ENCODE peak calls at places on chromosomes 11 and 22, in seven cellular contexts. One of them, this sample, is unnamed.

GRCh38 chr11:43576834-43577521 is 103.6 kb upstream of the HSD17B12 start:
- DNase-seq in body of pancreas: peak
- DNase-seq in ovary: peak
- DNase-seq in endodermal cell: peak
- DNase-seq in brain microvascular endothelial cell: peak
- DNase-seq in kidney epithelial cell: no peak
- DNase-seq in epithelial cell of esophagus: peak
- DNase-seq in this sample: peak

GRCh38 chr22:28882545-28882877 is 861 bp upstream of the ZNRF3 start:
- DNase-seq in body of pancreas: no peak
- DNase-seq in ovary: no peak
- DNase-seq in endodermal cell: no peak
- DNase-seq in brain microvascular endothelial cell: no peak
- DNase-seq in kidney epithelial cell: no peak
- DNase-seq in epithelial cell of esophagus: no peak
- DNase-seq in this sample: no peak

GRCh38 chr22:47168900-47169800 is 406.7 kb downstream of the TBC1D22A start:
- DNase-seq in body of pancreas: peak
- DNase-seq in ovary: peak
- DNase-seq in endodermal cell: peak
- DNase-seq in brain microvascular endothelial cell: no peak
- DNase-seq in kidney epithelial cell: no peak
- DNase-seq in epithelial cell of esophagus: no peak
- DNase-seq in this sample: no peak

GRCh38 chr11:10604340-10604748 is 35.9 kb upstream of the LYVE1 start:
- DNase-seq in body of pancreas: no peak
- DNase-seq in ovary: peak
- DNase-seq in endodermal cell: no peak
- DNase-seq in brain microvascular endothelial cell: no peak
- DNase-seq in kidney epithelial cell: no peak
- DNase-seq in epithelial cell of esophagus: peak
- DNase-seq in this sample: no peak

GRCh38 chr11:2737876-2738275 is 38.1 kb upstream of the KCNQ1OT1 start:
- DNase-seq in body of pancreas: no peak
- DNase-seq in ovary: no peak
- DNase-seq in endodermal cell: no peak
- DNase-seq in brain microvascular endothelial cell: no peak
- DNase-seq in kidney epithelial cell: no peak
- DNase-seq in epithelial cell of esophagus: no peak
- DNase-seq in this sample: no peak

GRCh38 chr11:117299351-117300300 is 8.5 kb downstream of the BACE1-AS start:
- DNase-seq in body of pancreas: peak
- DNase-seq in ovary: peak
- DNase-seq in endodermal cell: peak
- DNase-seq in brain microvascular endothelial cell: no peak
- DNase-seq in kidney epithelial cell: no peak
- DNase-seq in epithelial cell of esophagus: no peak
- DNase-seq in this sample: no peak

GRCh38 chr11:62360685-62361084 is 23.4 kb downstream of the ASRGL1 start:
- DNase-seq in body of pancreas: no peak
- DNase-seq in ovary: no peak
- DNase-seq in endodermal cell: no peak
- DNase-seq in brain microvascular endothelial cell: no peak
- DNase-seq in kidney epithelial cell: no peak
- DNase-seq in epithelial cell of esophagus: no peak
- DNase-seq in this sample: no peak

GRCh38 chr22:28015056-28015445 is 96.0 kb upstream of the PITPNB start:
- DNase-seq in body of pancreas: no peak
- DNase-seq in ovary: peak
- DNase-seq in endodermal cell: no peak
- DNase-seq in brain microvascular endothelial cell: no peak
- DNase-seq in kidney epithelial cell: no peak
- DNase-seq in epithelial cell of esophagus: no peak
- DNase-seq in this sample: no peak

GRCh38 chr22:47165998-47166397 is 403.5 kb downstream of the TBC1D22A start:
- DNase-seq in body of pancreas: no peak
- DNase-seq in ovary: no peak
- DNase-seq in endodermal cell: peak
- DNase-seq in brain microvascular endothelial cell: no peak
- DNase-seq in kidney epithelial cell: no peak
- DNase-seq in epithelial cell of esophagus: no peak
- DNase-seq in this sample: no peak

GRCh38 chr11:61728066-61728939 is 24.1 kb upstream of the MYRF start:
- DNase-seq in body of pancreas: no peak
- DNase-seq in ovary: no peak
- DNase-seq in endodermal cell: no peak
- DNase-seq in brain microvascular endothelial cell: no peak
- DNase-seq in kidney epithelial cell: no peak
- DNase-seq in epithelial cell of esophagus: no peak
- DNase-seq in this sample: no peak

GRCh38 chr11:3050386-3051325 is 6.6 kb downstream of the CARS1 start:
- DNase-seq in body of pancreas: no peak
- DNase-seq in ovary: no peak
- DNase-seq in endodermal cell: no peak
- DNase-seq in brain microvascular endothelial cell: no peak
- DNase-seq in kidney epithelial cell: no peak
- DNase-seq in epithelial cell of esophagus: no peak
- DNase-seq in this sample: no peak

GRCh38 chr11:6219359-6219758 is 14.0 kb downstream of the C11orf42 start:
- DNase-seq in body of pancreas: no peak
- DNase-seq in ovary: no peak
- DNase-seq in endodermal cell: no peak
- DNase-seq in brain microvascular endothelial cell: peak
- DNase-seq in kidney epithelial cell: peak
- DNase-seq in epithelial cell of esophagus: peak
- DNase-seq in this sample: peak

GRCh38 chr11:11798586-11799438 is 43.0 kb upstream of the USP47 start:
- DNase-seq in body of pancreas: peak
- DNase-seq in ovary: peak
- DNase-seq in endodermal cell: peak
- DNase-seq in brain microvascular endothelial cell: peak
- DNase-seq in kidney epithelial cell: peak
- DNase-seq in epithelial cell of esophagus: peak
- DNase-seq in this sample: peak

GRCh38 chr11:68038718-68039525 is at the start of gene TCIRG1:
- DNase-seq in body of pancreas: peak
- DNase-seq in ovary: peak
- DNase-seq in endodermal cell: peak
- DNase-seq in brain microvascular endothelial cell: peak
- DNase-seq in kidney epithelial cell: no peak
- DNase-seq in epithelial cell of esophagus: peak
- DNase-seq in this sample: no peak

GRCh38 chr22:49627217-49628181 is 200.2 kb downstream of the BRD1 start:
- DNase-seq in body of pancreas: no peak
- DNase-seq in ovary: no peak
- DNase-seq in endodermal cell: peak
- DNase-seq in brain microvascular endothelial cell: no peak
- DNase-seq in kidney epithelial cell: no peak
- DNase-seq in epithelial cell of esophagus: no peak
- DNase-seq in this sample: no peak

GRCh38 chr22:36455571-36456458 is 25.6 kb downstream of the TXN2 start:
- DNase-seq in body of pancreas: peak
- DNase-seq in ovary: no peak
- DNase-seq in endodermal cell: no peak
- DNase-seq in brain microvascular endothelial cell: no peak
- DNase-seq in kidney epithelial cell: no peak
- DNase-seq in epithelial cell of esophagus: no peak
- DNase-seq in this sample: no peak

GRCh38 chr11:73374130-73374529 is 2.1 kb upstream of the RELT start:
- DNase-seq in body of pancreas: no peak
- DNase-seq in ovary: no peak
- DNase-seq in endodermal cell: no peak
- DNase-seq in brain microvascular endothelial cell: no peak
- DNase-seq in kidney epithelial cell: no peak
- DNase-seq in epithelial cell of esophagus: no peak
- DNase-seq in this sample: no peak

GRCh38 chr11:73376168-73376802 is at the start of gene RELT:
- DNase-seq in body of pancreas: peak
- DNase-seq in ovary: peak
- DNase-seq in endodermal cell: peak
- DNase-seq in brain microvascular endothelial cell: peak
- DNase-seq in kidney epithelial cell: peak
- DNase-seq in epithelial cell of esophagus: peak
- DNase-seq in this sample: peak

GRCh38 chr11:73376803-73377629 is 817 bp downstream of the RELT start:
- DNase-seq in body of pancreas: peak
- DNase-seq in ovary: peak
- DNase-seq in endodermal cell: peak
- DNase-seq in brain microvascular endothelial cell: peak
- DNase-seq in kidney epithelial cell: peak
- DNase-seq in epithelial cell of esophagus: peak
- DNase-seq in this sample: no peak

GRCh38 chr11:73372371-73372993 is 3.7 kb upstream of the RELT start:
- DNase-seq in body of pancreas: no peak
- DNase-seq in ovary: no peak
- DNase-seq in endodermal cell: peak
- DNase-seq in brain microvascular endothelial cell: peak
- DNase-seq in kidney epithelial cell: no peak
- DNase-seq in epithelial cell of esophagus: no peak
- DNase-seq in this sample: no peak

GRCh38 chr11:73375830-73376167 is 400 bp upstream of the RELT start:
- DNase-seq in body of pancreas: no peak
- DNase-seq in ovary: no peak
- DNase-seq in endodermal cell: no peak
- DNase-seq in brain microvascular endothelial cell: no peak
- DNase-seq in kidney epithelial cell: no peak
- DNase-seq in epithelial cell of esophagus: no peak
- DNase-seq in this sample: no peak
- H3K4me3 ChIP-seq in body of pancreas: no peak
- H3K4me3 ChIP-seq in ovary: no peak
- H3K4me3 ChIP-seq in endodermal cell: no peak
- H3K4me3 ChIP-seq in brain microvascular endothelial cell: no peak
- H3K4me3 ChIP-seq in kidney epithelial cell: no peak
- H3K4me3 ChIP-seq in epithelial cell of esophagus: peak
- H3K4me3 ChIP-seq in this sample: no peak

GRCh38 chr11:15635501-15635900 is 520.8 kb downstream of the INSC start:
- DNase-seq in body of pancreas: no peak
- DNase-seq in ovary: no peak
- DNase-seq in endodermal cell: no peak
- DNase-seq in brain microvascular endothelial cell: no peak
- DNase-seq in kidney epithelial cell: no peak
- DNase-seq in epithelial cell of esophagus: no peak
- DNase-seq in this sample: no peak

GRCh38 chr11:15627560-15627959 is 512.8 kb downstream of the INSC start:
- DNase-seq in body of pancreas: no peak
- DNase-seq in ovary: no peak
- DNase-seq in endodermal cell: no peak
- DNase-seq in brain microvascular endothelial cell: peak
- DNase-seq in kidney epithelial cell: no peak
- DNase-seq in epithelial cell of esophagus: peak
- DNase-seq in this sample: no peak

GRCh38 chr11:15624701-15625100 is 510.0 kb downstream of the INSC start:
- DNase-seq in body of pancreas: no peak
- DNase-seq in ovary: no peak
- DNase-seq in endodermal cell: no peak
- DNase-seq in brain microvascular endothelial cell: no peak
- DNase-seq in kidney epithelial cell: no peak
- DNase-seq in epithelial cell of esophagus: no peak
- DNase-seq in this sample: no peak

GRCh38 chr11:15625691-15626090 is 511.0 kb downstream of the INSC start:
- DNase-seq in body of pancreas: no peak
- DNase-seq in ovary: no peak
- DNase-seq in endodermal cell: no peak
- DNase-seq in brain microvascular endothelial cell: no peak
- DNase-seq in kidney epithelial cell: no peak
- DNase-seq in epithelial cell of esophagus: no peak
- DNase-seq in this sample: no peak

GRCh38 chr11:15629690-15630321 is 515.1 kb downstream of the INSC start:
- DNase-seq in body of pancreas: peak
- DNase-seq in ovary: no peak
- DNase-seq in endodermal cell: peak
- DNase-seq in brain microvascular endothelial cell: peak
- DNase-seq in kidney epithelial cell: no peak
- DNase-seq in epithelial cell of esophagus: peak
- DNase-seq in this sample: no peak
- TF ChIP-seq CTCF in body of pancreas: peak
- TF ChIP-seq CTCF in ovary: no peak
- TF ChIP-seq CTCF in endodermal cell: peak
- TF ChIP-seq CTCF in brain microvascular endothelial cell: peak
- TF ChIP-seq CTCF in kidney epithelial cell: peak
- TF ChIP-seq CTCF in epithelial cell of esophagus: peak
- TF ChIP-seq CTCF in this sample: no peak

GRCh38 chr11:65560555-65561418 is 2.6 kb upstream of the LTBP3 start:
- DNase-seq in body of pancreas: no peak
- DNase-seq in ovary: peak
- DNase-seq in endodermal cell: peak
- DNase-seq in brain microvascular endothelial cell: peak
- DNase-seq in kidney epithelial cell: no peak
- DNase-seq in epithelial cell of esophagus: no peak
- DNase-seq in this sample: no peak
- H3K4me3 ChIP-seq in body of pancreas: no peak
- H3K4me3 ChIP-seq in ovary: no peak
- H3K4me3 ChIP-seq in endodermal cell: no peak
- H3K4me3 ChIP-seq in brain microvascular endothelial cell: no peak
- H3K4me3 ChIP-seq in kidney epithelial cell: no peak
- H3K4me3 ChIP-seq in epithelial cell of esophagus: no peak
- H3K4me3 ChIP-seq in this sample: no peak

DNA sequence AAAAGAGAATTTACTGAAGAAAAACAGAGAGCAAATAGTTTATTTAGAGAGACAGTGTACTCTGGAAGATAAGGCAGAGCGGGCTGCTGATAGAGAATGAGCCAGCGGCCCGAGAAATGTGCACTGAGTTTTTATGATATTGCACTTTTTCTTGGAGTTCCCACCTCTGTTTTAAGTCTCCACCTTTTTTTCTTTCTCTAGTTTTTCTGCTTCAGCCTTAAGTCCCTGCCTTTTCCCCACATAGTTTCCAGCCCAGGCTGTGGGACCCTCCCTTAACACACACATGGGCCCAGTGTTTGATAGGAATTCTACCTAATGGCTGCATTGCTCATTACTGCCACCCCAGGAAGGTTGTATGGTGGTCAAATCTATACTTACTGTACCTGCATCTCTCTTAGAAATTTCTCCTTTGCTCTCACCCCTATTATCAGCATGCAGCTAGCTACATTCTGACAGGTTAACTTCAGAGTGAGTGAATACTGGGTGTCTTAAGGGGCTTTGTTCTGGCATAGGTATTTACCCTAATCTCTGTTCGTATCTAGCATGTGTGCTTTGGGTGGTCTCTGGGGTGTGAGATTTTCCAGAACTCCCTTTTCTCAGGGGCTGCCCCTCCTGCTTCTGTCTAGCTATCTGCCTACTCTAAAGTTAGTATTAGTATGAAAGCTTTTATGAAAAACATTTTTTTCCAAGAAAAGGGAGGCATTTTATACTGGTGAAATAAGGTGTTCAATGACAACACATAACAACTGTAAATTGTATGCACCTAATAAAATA is 127.3 kb upstream of the TOP3B start:
- DNase-seq in body of pancreas: no peak
- DNase-seq in ovary: no peak
- DNase-seq in endodermal cell: peak
- DNase-seq in brain microvascular endothelial cell: no peak
- DNase-seq in kidney epithelial cell: no peak
- DNase-seq in epithelial cell of esophagus: no peak
- DNase-seq in this sample: no peak
- TF ChIP-seq CTCF in body of pancreas: no peak
- TF ChIP-seq CTCF in ovary: no peak
- TF ChIP-seq CTCF in endodermal cell: peak
- TF ChIP-seq CTCF in brain microvascular endothelial cell: peak
- TF ChIP-seq CTCF in kidney epithelial cell: peak
- TF ChIP-seq CTCF in epithelial cell of esophagus: peak
- TF ChIP-seq CTCF in this sample: peak